ENCODE peak calls at places on chromosomes 12 and 14, in ten cellular contexts. T, X, O, Q, W, E, B, A, N and F are unnamed samples.

GRCh38 chr12:129657179-129657578 is 246.6 kb downstream of the TMEM132D start:
- DNase-seq in T (no peak), X (no peak), O (no peak), Q (no peak), W (peak; percentile 7), E (no peak), B (no peak), A (no peak), N (no peak), F (no peak)

GRCh38 chr12:38956337-38956736 is 50.9 kb upstream of the CPNE8 start:
- DNase-seq in T (no peak), X (peak; percentile 74), O (no peak), Q (no peak), W (no peak), E (no peak), B (no peak), A (no peak), N (no peak), F (no peak)

GRCh38 chr14:63962896-63963295 is 110.1 kb downstream of the SYNE2 start:
- DNase-seq in T (no peak), X (no peak), O (no peak), Q (no peak), W (no peak), E (no peak), B (no peak), A (no peak), N (no peak), F (no peak)

GRCh38 chr14:99252940-99253868 is 18.8 kb downstream of the BCL11B start:
- DNase-seq in T (no peak), X (no peak), O (no peak), Q (no peak), W (no peak), E (no peak), B (no peak), A (peak; percentile 71), N (peak; percentile 83), F (no peak)

GRCh38 chr14:59463773-59464650 is 1.2 kb downstream of the GPR135 start:
- DNase-seq in T (peak; percentile 45), X (no peak), O (no peak), Q (peak; percentile 17), W (no peak), E (peak; percentile 45), B (no peak), A (peak; percentile 23), N (peak; percentile 57), F (no peak)

GRCh38 chr12:50785406-50785805 is 21.5 kb downstream of the ATF1 start:
- DNase-seq in T (no peak), X (no peak), O (no peak), Q (no peak), W (no peak), E (no peak), B (no peak), A (no peak), N (no peak), F (no peak)

GRCh38 chr12:50986961-50987737 is 34.8 kb downstream of the HIGD1C start:
- DNase-seq in T (peak; percentile 26), X (no peak), O (no peak), Q (peak; percentile 63), W (peak; percentile 40), E (no peak), B (peak; percentile 75), A (peak; percentile 30), N (no peak), F (peak; percentile 33)

GRCh38 chr12:123024819-123025391 is 44.4 kb downstream of the ARL6IP4 start:
- DNase-seq in T (no peak), X (no peak), O (no peak), Q (no peak), W (no peak), E (no peak), B (peak; percentile 58), A (peak; percentile 16), N (no peak), F (peak; percentile 24)

GRCh38 chr14:80095623-80096022 is 115.7 kb downstream of the DIO2 start:
- DNase-seq in T (peak; percentile 11), X (peak; percentile 49), O (no peak), Q (no peak), W (no peak), E (no peak), B (peak; percentile 44), A (no peak), N (no peak), F (peak; percentile 76)

GRCh38 chr14:36514278-36515104 is 5.5 kb downstream of the NKX2-1 start:
- DNase-seq in T (no peak), X (no peak), O (no peak), Q (no peak), W (no peak), E (no peak), B (no peak), A (no peak), N (no peak), F (no peak)

GRCh38 chr14:72553656-72554055 is 340.2 kb downstream of the DPF3 start:
- DNase-seq in T (no peak), X (no peak), O (no peak), Q (no peak), W (no peak), E (no peak), B (peak; percentile 21), A (no peak), N (no peak), F (no peak)

GRCh38 chr12:91105807-91106206 is 5.5 kb downstream of the LUM start:
- DNase-seq in T (no peak), X (no peak), O (no peak), Q (no peak), W (no peak), E (no peak), B (peak; percentile 33), A (no peak), N (no peak), F (no peak)

GRCh38 chr14:33275879-33276278 is 337.2 kb downstream of the NPAS3 start:
- DNase-seq in T (no peak), X (no peak), O (no peak), Q (no peak), W (no peak), E (no peak), B (no peak), A (no peak), N (no peak), F (no peak)

GRCh38 chr12:6546016-6546415 is 9.8 kb downstream of the IFFO1 start:
- DNase-seq in T (no peak), X (no peak), O (no peak), Q (no peak), W (no peak), E (no peak), B (no peak), A (no peak), N (no peak), F (no peak)

GRCh38 chr14:21070610-21071224 is 613 bp downstream of the ARHGEF40 start:
- DNase-seq in T (peak; percentile 68), X (peak; percentile 41), O (no peak), Q (peak; percentile 74), W (no peak), E (no peak), B (peak; percentile 66), A (no peak), N (no peak), F (no peak)

GRCh38 chr12:38502420-38502819 is 185.8 kb downstream of the ALG10B start:
- DNase-seq in T (no peak), X (no peak), O (no peak), Q (no peak), W (no peak), E (no peak), B (no peak), A (no peak), N (no peak), F (no peak)

GRCh38 chr12:93122089-93122488 is 193.0 kb upstream of the EEA1 start:
- DNase-seq in T (peak; percentile 60), X (peak; percentile 46), O (no peak), Q (no peak), W (no peak), E (no peak), B (peak; percentile 97), A (no peak), N (no peak), F (no peak)

GRCh38 chr12:55720071-55720564 is at the start of gene RDH5:
- DNase-seq in T (peak; percentile 85), X (peak; percentile 83), O (no peak), Q (peak; percentile 90), W (no peak), E (no peak), B (peak; percentile 96), A (no peak), N (no peak), F (peak; percentile 68)

GRCh38 chr14:60958146-60958545 is 22.7 kb downstream of the TRMT5 start:
- DNase-seq in T (no peak), X (no peak), O (no peak), Q (no peak), W (no peak), E (no peak), B (no peak), A (no peak), N (no peak), F (no peak)

GRCh38 chr12:94148841-94149780 is 734 bp downstream of the PLXNC1 start:
- DNase-seq in T (peak; percentile 50), X (no peak), O (no peak), Q (peak; percentile 52), W (no peak), E (peak; percentile 61), B (peak; percentile 31), A (peak; percentile 40), N (no peak), F (no peak)